ENCODE peak calls at places on chromosomes 4 and X, in nine cellular contexts. One of them, this sample, is unnamed.

GRCh38 chrX:19751068-19751467 is 136.3 kb downstream of the SH3KBP1 start:
- DNase-seq in activated CD8-positive, alpha-beta T cell treated with anti-CD3 and anti-CD28 coated beads, Interleukin-2, amount 10 ng/mL, durations not matched to agents 7 days and 5 days: no peak
- DNase-seq in C1 segment of cervical spinal cord: no peak
- DNase-seq in Ammon's horn: no peak
- DNase-seq in AG09319: no peak
- DNase-seq in RCC 7860: no peak
- DNase-seq in smooth muscle cell of the brain vasculature: no peak
- DNase-seq in KBM-7: peak; percentile 20
- DNase-seq in posterior vena cava: no peak
- DNase-seq in this sample: no peak

GRCh38 chr4:102612824-102613366 is 111.7 kb downstream of the NFKB1 start:
- DNase-seq in KBM-7: peak; percentile 39
- DNase-seq in RCC 7860: no peak
- DNase-seq in posterior vena cava: no peak
- DNase-seq in activated CD8-positive, alpha-beta T cell treated with anti-CD3 and anti-CD28 coated beads, Interleukin-2, amount 10 ng/mL, durations not matched to agents 7 days and 5 days: peak; percentile 74
- DNase-seq in AG09319: no peak
- DNase-seq in smooth muscle cell of the brain vasculature: no peak
- DNase-seq in C1 segment of cervical spinal cord: no peak
- DNase-seq in Ammon's horn: no peak
- DNase-seq in this sample: no peak

GRCh38 chr4:140250989-140251552 is 97.1 kb upstream of the MAML3 start:
- DNase-seq in RCC 7860: no peak
- DNase-seq in posterior vena cava: no peak
- DNase-seq in activated CD8-positive, alpha-beta T cell treated with anti-CD3 and anti-CD28 coated beads, Interleukin-2, amount 10 ng/mL, durations not matched to agents 7 days and 5 days: no peak
- DNase-seq in C1 segment of cervical spinal cord: no peak
- DNase-seq in smooth muscle cell of the brain vasculature: no peak
- DNase-seq in KBM-7: peak; percentile 14
- DNase-seq in AG09319: no peak
- DNase-seq in Ammon's horn: no peak
- DNase-seq in this sample: no peak

GRCh38 chr4:31088600-31089230 is 368.5 kb downstream of the PCDH7 start:
- DNase-seq in Ammon's horn: no peak
- DNase-seq in C1 segment of cervical spinal cord: no peak
- DNase-seq in AG09319: no peak
- DNase-seq in activated CD8-positive, alpha-beta T cell treated with anti-CD3 and anti-CD28 coated beads, Interleukin-2, amount 10 ng/mL, durations not matched to agents 7 days and 5 days: no peak
- DNase-seq in posterior vena cava: no peak
- DNase-seq in KBM-7: no peak
- DNase-seq in RCC 7860: peak; percentile 82
- DNase-seq in smooth muscle cell of the brain vasculature: no peak
- DNase-seq in this sample: no peak

GRCh38 chr4:7535619-7536018 is 100.9 kb upstream of the PSAPL1 start:
- DNase-seq in AG09319: no peak
- DNase-seq in posterior vena cava: no peak
- DNase-seq in smooth muscle cell of the brain vasculature: no peak
- DNase-seq in C1 segment of cervical spinal cord: no peak
- DNase-seq in KBM-7: no peak
- DNase-seq in RCC 7860: no peak
- DNase-seq in Ammon's horn: peak; percentile 19
- DNase-seq in activated CD8-positive, alpha-beta T cell treated with anti-CD3 and anti-CD28 coated beads, Interleukin-2, amount 10 ng/mL, durations not matched to agents 7 days and 5 days: no peak
- DNase-seq in this sample: no peak

GRCh38 chrX:151458824-151459223 is 61.8 kb downstream of the VMA21 start:
- DNase-seq in KBM-7: no peak
- DNase-seq in AG09319: no peak
- DNase-seq in smooth muscle cell of the brain vasculature: no peak
- DNase-seq in posterior vena cava: no peak
- DNase-seq in Ammon's horn: no peak
- DNase-seq in C1 segment of cervical spinal cord: no peak
- DNase-seq in RCC 7860: peak; percentile 70
- DNase-seq in activated CD8-positive, alpha-beta T cell treated with anti-CD3 and anti-CD28 coated beads, Interleukin-2, amount 10 ng/mL, durations not matched to agents 7 days and 5 days: no peak
- DNase-seq in this sample: no peak

GRCh38 chr4:3879681-3880594 is 113.8 kb downstream of the ADRA2C start:
- DNase-seq in RCC 7860: no peak
- DNase-seq in smooth muscle cell of the brain vasculature: no peak
- DNase-seq in AG09319: no peak
- DNase-seq in KBM-7: no peak
- DNase-seq in posterior vena cava: no peak
- DNase-seq in activated CD8-positive, alpha-beta T cell treated with anti-CD3 and anti-CD28 coated beads, Interleukin-2, amount 10 ng/mL, durations not matched to agents 7 days and 5 days: peak; percentile 35
- DNase-seq in Ammon's horn: no peak
- DNase-seq in C1 segment of cervical spinal cord: no peak
- DNase-seq in this sample: no peak

GRCh38 chr4:65658117-65658516 is 12.2 kb downstream of the EPHA5 start:
- DNase-seq in AG09319: no peak
- DNase-seq in Ammon's horn: no peak
- DNase-seq in smooth muscle cell of the brain vasculature: no peak
- DNase-seq in activated CD8-positive, alpha-beta T cell treated with anti-CD3 and anti-CD28 coated beads, Interleukin-2, amount 10 ng/mL, durations not matched to agents 7 days and 5 days: no peak
- DNase-seq in C1 segment of cervical spinal cord: no peak
- DNase-seq in posterior vena cava: no peak
- DNase-seq in RCC 7860: no peak
- DNase-seq in KBM-7: no peak
- DNase-seq in this sample: no peak

GRCh38 chr4:175635513-175635912 is 176.6 kb downstream of the GPM6A start:
- DNase-seq in KBM-7: no peak
- DNase-seq in Ammon's horn: no peak
- DNase-seq in AG09319: no peak
- DNase-seq in RCC 7860: no peak
- DNase-seq in C1 segment of cervical spinal cord: no peak
- DNase-seq in smooth muscle cell of the brain vasculature: no peak
- DNase-seq in posterior vena cava: no peak
- DNase-seq in activated CD8-positive, alpha-beta T cell treated with anti-CD3 and anti-CD28 coated beads, Interleukin-2, amount 10 ng/mL, durations not matched to agents 7 days and 5 days: no peak
- DNase-seq in this sample: no peak

GRCh38 chrX:73943572-73943899 is 360.4 kb upstream of the ZCCHC13 start:
- DNase-seq in posterior vena cava: no peak
- DNase-seq in activated CD8-positive, alpha-beta T cell treated with anti-CD3 and anti-CD28 coated beads, Interleukin-2, amount 10 ng/mL, durations not matched to agents 7 days and 5 days: no peak
- DNase-seq in AG09319: no peak
- DNase-seq in RCC 7860: no peak
- DNase-seq in C1 segment of cervical spinal cord: no peak
- DNase-seq in KBM-7: no peak
- DNase-seq in smooth muscle cell of the brain vasculature: no peak
- DNase-seq in Ammon's horn: no peak
- DNase-seq in this sample: no peak

GRCh38 chrX:95076449-95076848 is 1402.4 kb downstream of the FAM133A start:
- DNase-seq in smooth muscle cell of the brain vasculature: no peak
- DNase-seq in activated CD8-positive, alpha-beta T cell treated with anti-CD3 and anti-CD28 coated beads, Interleukin-2, amount 10 ng/mL, durations not matched to agents 7 days and 5 days: no peak
- DNase-seq in posterior vena cava: no peak
- DNase-seq in Ammon's horn: no peak
- DNase-seq in AG09319: no peak
- DNase-seq in RCC 7860: peak; percentile 36
- DNase-seq in C1 segment of cervical spinal cord: no peak
- DNase-seq in KBM-7: peak; percentile 30
- DNase-seq in this sample: no peak

GRCh38 chr4:183314806-183315205 is 5.3 kb downstream of the CLDN22 start:
- DNase-seq in AG09319: no peak
- DNase-seq in activated CD8-positive, alpha-beta T cell treated with anti-CD3 and anti-CD28 coated beads, Interleukin-2, amount 10 ng/mL, durations not matched to agents 7 days and 5 days: no peak
- DNase-seq in C1 segment of cervical spinal cord: no peak
- DNase-seq in smooth muscle cell of the brain vasculature: no peak
- DNase-seq in Ammon's horn: no peak
- DNase-seq in posterior vena cava: no peak
- DNase-seq in RCC 7860: no peak
- DNase-seq in KBM-7: no peak
- DNase-seq in this sample: no peak

GRCh38 chr4:4794421-4794820 is 65.0 kb upstream of the MSX1 start:
- DNase-seq in posterior vena cava: no peak
- DNase-seq in activated CD8-positive, alpha-beta T cell treated with anti-CD3 and anti-CD28 coated beads, Interleukin-2, amount 10 ng/mL, durations not matched to agents 7 days and 5 days: no peak
- DNase-seq in RCC 7860: no peak
- DNase-seq in AG09319: no peak
- DNase-seq in C1 segment of cervical spinal cord: no peak
- DNase-seq in Ammon's horn: no peak
- DNase-seq in smooth muscle cell of the brain vasculature: no peak
- DNase-seq in KBM-7: no peak
- DNase-seq in this sample: no peak

GRCh38 chrX:30777575-30777974 is 111.5 kb downstream of the TAB3 start:
- DNase-seq in C1 segment of cervical spinal cord: no peak
- DNase-seq in smooth muscle cell of the brain vasculature: no peak
- DNase-seq in KBM-7: no peak
- DNase-seq in activated CD8-positive, alpha-beta T cell treated with anti-CD3 and anti-CD28 coated beads, Interleukin-2, amount 10 ng/mL, durations not matched to agents 7 days and 5 days: no peak
- DNase-seq in Ammon's horn: no peak
- DNase-seq in RCC 7860: no peak
- DNase-seq in AG09319: no peak
- DNase-seq in posterior vena cava: no peak
- DNase-seq in this sample: no peak

GRCh38 chr4:41748074-41748787 is at the start of gene PHOX2B:
- DNase-seq in AG09319: no peak
- DNase-seq in smooth muscle cell of the brain vasculature: no peak
- DNase-seq in RCC 7860: no peak
- DNase-seq in activated CD8-positive, alpha-beta T cell treated with anti-CD3 and anti-CD28 coated beads, Interleukin-2, amount 10 ng/mL, durations not matched to agents 7 days and 5 days: no peak
- DNase-seq in Ammon's horn: no peak
- DNase-seq in KBM-7: no peak
- DNase-seq in posterior vena cava: no peak
- DNase-seq in C1 segment of cervical spinal cord: no peak
- DNase-seq in this sample: no peak

GRCh38 chr4:86359944-86360478 is at the start of gene MAPK10:
- DNase-seq in smooth muscle cell of the brain vasculature: peak; percentile 78
- DNase-seq in posterior vena cava: peak; percentile 84
- DNase-seq in activated CD8-positive, alpha-beta T cell treated with anti-CD3 and anti-CD28 coated beads, Interleukin-2, amount 10 ng/mL, durations not matched to agents 7 days and 5 days: peak; percentile 74
- DNase-seq in AG09319: peak; percentile 45
- DNase-seq in C1 segment of cervical spinal cord: peak; percentile 79
- DNase-seq in RCC 7860: no peak
- DNase-seq in KBM-7: peak; percentile 98
- DNase-seq in Ammon's horn: peak; percentile 99
- DNase-seq in this sample: peak; percentile 88